ENCODE peak calls at places on chromosome 21, in five cellular contexts. T is non-pigmented ciliary epithelial cell, F is HAP-1, G is SK-N-SH, J is NCI-H1092. P is an unnamed sample.

GRCh38 chr21:37710555-37711293 is 205.5 kb downstream of the KCNJ6 start:
- DNase-seq in T (no peak), F (no peak), G (peak), J (peak), P (peak)

GRCh38 chr21:44418108-44418875 is 37.0 kb upstream of the LRRC3 start:
- DNase-seq in T (no peak), F (no peak), G (no peak), J (no peak), P (no peak)

GRCh38 chr21:32329776-32330175 is 31.1 kb downstream of the MRAP start:
- DNase-seq in T (no peak), F (no peak), G (no peak), J (no peak), P (no peak)

GRCh38 chr21:17921579-17922530 is 102.7 kb upstream of the C21orf91 start:
- DNase-seq in T (peak), F (no peak), G (peak), J (no peak), P (peak)

GRCh38 chr21:42245348-42246185 is 26.6 kb downstream of the ABCG1 start:
- DNase-seq in T (no peak), F (no peak), G (peak), J (no peak), P (peak)

GRCh38 chr21:15192243-15192642 is 127.4 kb upstream of the NRIP1 start:
- DNase-seq in T (no peak), F (no peak), G (no peak), J (no peak), P (no peak)

GRCh38 chr21:45177039-45177438 is 102.7 kb downstream of the ADARB1 start:
- DNase-seq in T (no peak), F (no peak), G (no peak), J (no peak), P (no peak)

GRCh38 chr21:16176570-16176969 is 446.8 kb downstream of the USP25 start:
- DNase-seq in T (no peak), F (no peak), G (no peak), J (no peak), P (no peak)

GRCh38 chr21:45874716-45875415 is 106.7 kb upstream of the COL6A1 start:
- DNase-seq in T (peak), F (no peak), G (peak), J (no peak), P (peak)

GRCh38 chr21:45366931-45367401 is 38.0 kb upstream of the COL18A1 start:
- DNase-seq in T (peak), F (no peak), G (peak), J (no peak), P (peak)

GRCh38 chr21:41045534-41046268 is 122.3 kb upstream of the BACE2 start:
- DNase-seq in T (no peak), F (no peak), G (peak), J (peak), P (no peak)

GRCh38 chr21:33441489-33442477 is 38.0 kb downstream of the TMEM50B start:
- DNase-seq in T (no peak), F (peak), G (no peak), J (peak), P (peak)

GRCh38 chr21:46002841-46003574 is 21.4 kb downstream of the COL6A1 start:
- DNase-seq in T (no peak), F (no peak), G (no peak), J (no peak), P (peak)

GRCh38 chr21:44434568-44434925 is 20.8 kb upstream of the LRRC3 start:
- DNase-seq in T (no peak), F (no peak), G (no peak), J (no peak), P (no peak)

GRCh38 chr21:44514218-44514520 is 25.8 kb downstream of the KRTAP10-1 start:
- DNase-seq in T (no peak), F (no peak), G (no peak), J (no peak), P (no peak)

GRCh38 chr21:29712818-29713217 is 227.0 kb downstream of the GRIK1 start:
- DNase-seq in T (no peak), F (no peak), G (no peak), J (no peak), P (no peak)

GRCh38 chr21:38761531-38761930 is 44.2 kb upstream of the ETS2 start:
- DNase-seq in T (no peak), F (no peak), G (no peak), J (no peak), P (no peak)

GRCh38 chr21:42089093-42089631 is 18.0 kb downstream of the UMODL1 start:
- DNase-seq in T (no peak), F (no peak), G (no peak), J (no peak), P (no peak)

GRCh38 chr21:43369124-43369523 is 57.8 kb downstream of the SIK1 start:
- DNase-seq in T (no peak), F (no peak), G (peak), J (no peak), P (peak)

GRCh38 chr21:28066051-28066450 is 926.6 kb downstream of the LTN1 start:
- DNase-seq in T (no peak), F (no peak), G (no peak), J (no peak), P (no peak)

GRCh38 chr21:33949516-33950424 is 34.2 kb upstream of the ATP5PO start:
- DNase-seq in T (no peak), F (no peak), G (no peak), J (no peak), P (no peak)

GRCh38 chr21:45308211-45309068 is 20.7 kb upstream of the POFUT2 start:
- DNase-seq in T (no peak), F (no peak), G (no peak), J (no peak), P (peak)

GRCh38 chr21:34046917-34047316 is 26.5 kb upstream of the MRPS6 start:
- DNase-seq in T (no peak), F (no peak), G (no peak), J (no peak), P (no peak)

GRCh38 chr21:42905195-42905594 is 12.1 kb downstream of the NDUFV3 start:
- DNase-seq in T (no peak), F (no peak), G (no peak), J (no peak), P (no peak)

GRCh38 chr21:21003701-21004100 is 5.5 kb downstream of the NCAM2 start:
- DNase-seq in T (no peak), F (peak), G (peak), J (peak), P (peak)

GRCh38 chr21:36320421-36321324 is 676 bp downstream of the MORC3 start:
- DNase-seq in T (no peak), F (peak), G (peak), J (peak), P (no peak)

GRCh38 chr21:35716886-35717285 is 343.4 kb downstream of the SETD4 start:
- DNase-seq in T (no peak), F (no peak), G (no peak), J (no peak), P (no peak)

GRCh38 chr21:41161428-41161827 is 6.5 kb upstream of the BACE2 start:
- DNase-seq in T (no peak), F (no peak), G (no peak), J (no peak), P (no peak)

GRCh38 chr21:45228171-45228641 is 59.5 kb downstream of the POFUT2 start:
- DNase-seq in T (peak), F (no peak), G (no peak), J (no peak), P (no peak)

GRCh38 chr21:44867999-44868700 is 5.3 kb downstream of the PTTG1IP start:
- DNase-seq in T (no peak), F (no peak), G (no peak), J (no peak), P (no peak)

GRCh38 chr21:42576639-42577038 is 63.0 kb downstream of the SLC37A1 start:
- DNase-seq in T (no peak), F (no peak), G (no peak), J (no peak), P (no peak)

GRCh38 chr21:28298251-28298672 is 694.4 kb downstream of the LTN1 start:
- DNase-seq in T (no peak), F (no peak), G (no peak), J (no peak), P (no peak)